ENCODE peak calls at places on chromosomes 6 and 20, in ten cellular contexts. V is astrocyte of the spinal cord; C is left lung; I is right cardiac atrium; O is tibial artery; Z is AG09309; A is ascending aorta; X is fibroblast of lung; H is CD8-positive, alpha-beta T cell; K is fibroblast of pulmonary artery. P is an unnamed sample.

GRCh38 chr6:159125977-159126376 is 43.2 kb upstream of the FNDC1 start:
- DNase-seq in Z (no peak), I (peak; percentile 78), A (no peak), H (no peak), X (no peak), K (no peak), O (no peak), C (no peak), V (no peak), P (peak; percentile 80)

GRCh38 chr20:2693286-2693995 is 861 bp downstream of the EBF4 start:
- DNase-seq in C (peak; percentile 81), A (no peak), H (peak; percentile 16), V (no peak), X (peak; percentile 17), K (peak; percentile 4), I (peak; percentile 81), O (peak; percentile 66), Z (no peak), P (peak; percentile 22)

GRCh38 chr20:11323821-11324220 is 593.9 kb upstream of the BTBD3 start:
- DNase-seq in A (no peak), K (no peak), V (no peak), C (no peak), X (no peak), O (no peak), I (no peak), Z (no peak), H (no peak), P (no peak)

GRCh38 chr6:109303149-109303548 is 79.1 kb downstream of the CD164 start:
- DNase-seq in O (no peak), H (no peak), V (no peak), I (no peak), K (no peak), A (no peak), Z (no peak), X (no peak), C (no peak), P (no peak)

GRCh38 chr6:161189891-161190290 is 84.0 kb downstream of the AGPAT4 start:
- DNase-seq in H (no peak), V (no peak), C (no peak), K (no peak), A (no peak), X (no peak), Z (no peak), O (no peak), I (no peak), P (no peak)

GRCh38 chr6:3231213-3232016 is 4.0 kb upstream of the TUBB2B start:
- DNase-seq in C (no peak), K (peak; percentile 72), Z (no peak), H (no peak), I (peak; percentile 84), O (peak; percentile 82), A (no peak), V (peak; percentile 78), X (peak; percentile 74), P (no peak)

GRCh38 chr6:165952514-165952913 is 215.1 kb downstream of the TBXT start:
- DNase-seq in A (no peak), C (no peak), I (no peak), H (no peak), O (no peak), V (no peak), X (no peak), Z (no peak), K (no peak), P (no peak)

GRCh38 chr6:34912715-34913464 is 23.8 kb downstream of the ANKS1A start:
- DNase-seq in X (peak; percentile 90), C (no peak), H (no peak), K (peak; percentile 60), Z (peak; percentile 31), V (peak; percentile 83), O (no peak), I (no peak), A (no peak), P (no peak)

GRCh38 chr20:62772618-62772993 is 23.7 kb upstream of the MRGBP start:
- DNase-seq in Z (no peak), A (no peak), I (no peak), C (peak; percentile 23), V (no peak), H (no peak), X (no peak), K (no peak), O (no peak), P (no peak)

GRCh38 chr20:62938105-62938888 is at the start of gene GID8:
- DNase-seq in H (peak; percentile 13), X (peak; percentile 49), A (no peak), Z (no peak), K (peak; percentile 49), V (peak; percentile 49), O (peak; percentile 71), I (peak; percentile 81), C (peak; percentile 90), P (peak; percentile 56)

GRCh38 chr6:2909718-2910117 is 6.6 kb upstream of the SERPINB9 start:
- DNase-seq in H (no peak), V (no peak), Z (no peak), C (no peak), I (no peak), O (no peak), K (no peak), A (no peak), X (peak; percentile 24), P (no peak)

DNA sequence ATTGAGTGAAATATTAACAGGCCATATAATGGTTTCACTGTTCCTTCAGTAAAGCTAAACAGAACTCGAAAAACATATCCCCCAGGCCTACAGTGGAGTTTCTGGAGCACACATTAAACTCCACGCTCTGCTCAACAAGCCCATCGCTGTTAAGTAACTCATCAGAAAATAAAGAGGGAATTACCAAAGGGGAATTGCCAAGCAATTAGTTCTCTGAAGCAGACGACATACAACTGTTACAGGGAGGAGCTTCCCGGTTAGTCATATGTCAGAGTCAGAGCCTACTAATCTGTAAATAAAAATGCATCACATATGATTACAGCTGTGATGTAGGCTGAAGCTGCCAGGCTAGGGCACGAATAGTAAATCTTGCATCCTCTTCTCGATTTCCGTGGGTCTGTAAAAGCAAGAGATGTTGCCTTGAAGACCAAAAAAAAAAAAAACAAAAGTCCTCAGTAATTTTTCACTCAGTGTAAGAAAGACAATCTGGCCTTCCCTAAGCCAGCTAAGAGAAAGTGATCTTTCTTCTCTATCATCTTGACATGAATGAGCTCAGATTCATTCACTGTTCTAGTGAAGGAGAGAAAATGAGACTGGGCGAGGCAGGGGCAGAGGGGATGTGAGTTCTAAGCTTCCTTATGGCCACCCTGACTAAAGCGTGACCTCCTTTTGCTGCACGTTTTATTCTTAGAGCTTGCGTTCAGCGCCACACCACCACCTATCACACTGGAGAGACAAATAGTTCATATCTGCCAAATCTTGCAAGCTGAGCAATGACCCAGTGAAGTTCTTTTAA is 13.8 kb downstream of the ATXN1 start:
- DNase-seq in I (no peak), C (no peak), O (no peak), A (no peak), H (no peak), V (peak; percentile 61), K (peak; percentile 69), X (peak; percentile 91), Z (no peak), P (peak; percentile 31)
- H3K4me3 ChIP-seq in I (no peak overlapping the region), C (no peak overlapping the region), O (no peak overlapping the region), A (no peak overlapping the region), H (no peak overlapping the region), V (no peak overlapping the region), K (no peak overlapping the region), X (no peak overlapping the region), Z (no peak overlapping the region), P (no peak overlapping the region)

DNA sequence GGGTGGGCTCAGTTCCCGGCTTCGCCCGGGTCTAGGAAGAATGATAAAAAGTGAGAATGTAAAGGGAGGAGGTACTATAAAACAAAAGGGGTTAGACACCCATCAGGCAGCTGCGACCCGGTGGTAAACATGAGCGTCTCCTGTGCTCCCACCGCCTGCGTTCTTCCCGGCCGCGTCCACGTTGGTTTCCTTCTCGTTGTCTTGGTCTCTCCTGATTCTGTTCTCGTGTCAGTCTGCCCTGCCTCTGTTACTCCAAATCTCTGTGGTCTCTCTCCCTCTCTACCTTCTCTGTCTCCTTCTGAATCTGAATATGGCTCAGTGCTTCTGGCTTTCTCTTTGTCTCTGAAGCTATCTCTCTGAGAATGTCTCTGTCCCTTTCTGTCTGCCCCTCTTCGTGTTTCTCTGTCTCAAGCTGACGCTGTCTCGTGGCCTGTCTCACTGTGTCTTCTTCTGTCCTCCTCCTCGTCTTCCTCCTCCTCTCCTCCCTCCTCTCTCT is 41.6 kb upstream of the FOXP4 start:
- DNase-seq in X (peak; percentile 53), I (no peak), H (no peak), A (no peak), K (peak; percentile 22), O (no peak), Z (no peak), C (no peak), V (peak; percentile 57), P (no peak)
- H3K4me3 ChIP-seq in X (peak overlapping the region; percentile 22), I (peak overlapping the region; percentile 48), H (no peak overlapping the region), A (peak overlapping the region; percentile 53), K (no peak overlapping the region), O (peak overlapping the region; percentile 55), Z (no peak overlapping the region), C (peak overlapping the region; percentile 13), V (no peak overlapping the region), P (no peak overlapping the region)

DNA sequence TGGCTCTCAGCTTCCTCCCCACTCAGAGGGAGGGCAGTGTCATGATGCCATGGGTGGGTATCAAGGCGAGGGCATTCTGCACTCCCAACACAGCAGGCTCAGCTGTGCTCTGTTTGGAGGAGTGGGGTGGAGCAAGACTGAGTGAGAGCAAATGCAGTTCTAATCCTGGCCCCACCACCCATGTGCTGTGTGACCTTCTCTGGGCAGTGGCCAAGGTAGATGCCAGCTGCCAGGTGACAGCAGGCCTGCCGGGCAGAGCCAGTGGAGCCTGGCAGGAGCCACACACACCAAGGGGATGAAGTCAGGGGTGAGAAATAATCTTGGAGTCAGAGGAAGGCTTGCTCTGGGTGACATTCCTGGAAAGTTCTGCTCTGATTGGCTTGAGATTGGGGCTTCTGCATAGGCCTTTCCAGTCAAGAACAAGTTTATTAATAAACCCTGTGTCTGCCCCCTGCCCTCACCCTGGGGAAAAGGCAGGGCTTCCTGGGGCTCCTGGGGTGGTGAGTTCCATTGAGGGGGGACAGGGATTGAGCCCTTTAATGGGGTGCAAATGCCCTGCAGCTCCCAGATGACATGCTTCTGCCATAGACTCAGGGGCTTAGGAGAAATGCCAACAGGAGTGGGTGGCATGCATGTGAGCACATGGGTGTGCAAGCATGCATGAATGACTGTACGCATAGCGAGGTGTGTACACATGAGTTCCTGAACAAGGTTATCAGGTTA is 134.3 kb downstream of the MRPL14 start:
- DNase-seq in O (peak; percentile 57), Z (no peak), A (peak; percentile 35), C (no peak), V (no peak), X (no peak), I (peak; percentile 84), K (no peak), H (no peak), P (peak; percentile 80)
- H3K4me3 ChIP-seq in O (no peak overlapping the region), Z (no peak overlapping the region), A (no peak overlapping the region), C (no peak overlapping the region), V (no peak overlapping the region), X (no peak overlapping the region), I (no peak overlapping the region), K (no peak overlapping the region), H (no peak overlapping the region), P (no peak overlapping the region)

DNA sequence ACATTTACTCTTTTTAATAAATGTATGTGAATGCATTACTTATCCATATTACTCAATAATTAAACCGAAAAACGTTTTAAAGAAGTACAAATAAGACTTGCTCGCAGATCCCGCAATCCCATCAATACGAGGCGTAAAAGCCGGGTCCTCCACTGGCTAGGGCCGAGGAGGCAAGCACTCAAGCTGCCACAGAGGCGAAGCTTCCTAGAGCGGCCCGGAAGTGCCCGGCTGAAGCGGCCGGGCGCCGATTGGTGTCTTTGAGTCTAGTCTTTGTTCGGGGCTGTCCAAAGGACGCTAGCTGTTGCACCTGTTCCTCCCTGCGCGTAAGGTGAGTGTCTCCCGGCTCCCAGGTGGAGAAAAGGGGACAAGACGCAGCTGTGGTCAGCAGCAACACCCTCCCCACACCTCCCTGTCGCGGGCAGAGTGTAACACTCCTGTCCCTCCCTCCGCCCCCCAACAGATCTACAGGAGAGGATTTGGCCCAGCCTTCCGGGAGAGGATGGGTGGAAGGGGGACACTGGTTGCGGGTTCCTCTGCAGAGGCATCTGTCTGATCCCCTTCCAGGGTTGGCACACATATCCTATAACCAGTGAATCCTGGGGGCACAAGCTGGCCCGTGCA is at the start of gene ZSCAN16:
- DNase-seq in I (peak; percentile 91), V (peak; percentile 88), A (no peak), H (peak; percentile 59), O (peak; percentile 86), C (peak; percentile 95), K (peak; percentile 87), Z (no peak), X (peak; percentile 85), P (peak; percentile 80)
- H3K4me3 ChIP-seq in I (peak within 1 kb of the TSS; percentile 61), V (peak within 1 kb of the TSS; percentile 73), A (peak within 1 kb of the TSS; percentile 72), H (peak within 1 kb of the TSS; percentile 79), O (peak within 1 kb of the TSS; percentile 74), C (peak within 1 kb of the TSS; percentile 41), K (peak within 1 kb of the TSS; percentile 61), Z (peak within 1 kb of the TSS; percentile 59), X (peak within 1 kb of the TSS; percentile 87), P (peak within 1 kb of the TSS; percentile 68)

P was measured in MG63.